ENCODE peak calls at places on chromosome 4, in ten cellular contexts. Y, W, C, X, D, V, H, M, Q and L are unnamed samples.

GRCh38 chr4:152408514-152409327 is 127.2 kb downstream of the FBXW7 start:
- DNase-seq in Y (no peak), W (peak), C (peak), X (no peak), D (peak), V (no peak), H (no peak), M (peak), Q (no peak), L (no peak)

GRCh38 chr4:57077550-57078311 is 32.5 kb downstream of the IGFBP7 start:
- DNase-seq in Y (no peak), W (peak), C (no peak), X (no peak), D (no peak), V (no peak), H (no peak), M (peak), Q (no peak), L (no peak)

GRCh38 chr4:143241892-143242291 is 57.2 kb downstream of the USP38 start:
- DNase-seq in Y (no peak), W (no peak), C (no peak), X (no peak), D (peak), V (no peak), H (no peak), M (no peak), Q (no peak), L (no peak)

GRCh38 chr4:72505314-72505744 is 63.7 kb downstream of the ADAMTS3 start:
- DNase-seq in Y (no peak), W (peak), C (peak), X (no peak), D (peak), V (no peak), H (no peak), M (peak), Q (no peak), L (no peak)

GRCh38 chr4:8579526-8580320 is 469 bp upstream of the GPR78 start:
- DNase-seq in Y (no peak), W (no peak), C (no peak), X (no peak), D (no peak), V (no peak), H (no peak), M (no peak), Q (no peak), L (no peak)

GRCh38 chr4:55920571-55920970 is 28.2 kb upstream of the CEP135 start:
- DNase-seq in Y (no peak), W (peak), C (peak), X (no peak), D (no peak), V (no peak), H (no peak), M (no peak), Q (no peak), L (no peak)

GRCh38 chr4:186347743-186348142 is 81.8 kb downstream of the F11 start:
- DNase-seq in Y (no peak), W (no peak), C (no peak), X (no peak), D (no peak), V (no peak), H (no peak), M (peak), Q (no peak), L (no peak)

GRCh38 chr4:57109530-57109846 is 697 bp downstream of the IGFBP7 start:
- DNase-seq in Y (no peak), W (no peak), C (no peak), X (no peak), D (no peak), V (no peak), H (peak), M (peak), Q (no peak), L (no peak)

GRCh38 chr4:138875886-138876608 is 139.5 kb upstream of the NOCT start:
- DNase-seq in Y (no peak), W (peak), C (peak), X (no peak), D (no peak), V (no peak), H (no peak), M (no peak), Q (no peak), L (no peak)

GRCh38 chr4:78720994-78721677 is 55.0 kb upstream of the BMP2K start:
- DNase-seq in Y (peak), W (no peak), C (no peak), X (no peak), D (peak), V (peak), H (peak), M (no peak), Q (peak), L (no peak)

GRCh38 chr4:99886146-99886545 is 8.1 kb downstream of the LAMTOR3 start:
- DNase-seq in Y (no peak), W (no peak), C (peak), X (no peak), D (no peak), V (no peak), H (no peak), M (no peak), Q (no peak), L (no peak)

GRCh38 chr4:145380123-145380522 is 101.5 kb upstream of the SMAD1 start:
- DNase-seq in Y (no peak), W (no peak), C (no peak), X (no peak), D (no peak), V (no peak), H (no peak), M (no peak), Q (no peak), L (no peak)

DNA sequence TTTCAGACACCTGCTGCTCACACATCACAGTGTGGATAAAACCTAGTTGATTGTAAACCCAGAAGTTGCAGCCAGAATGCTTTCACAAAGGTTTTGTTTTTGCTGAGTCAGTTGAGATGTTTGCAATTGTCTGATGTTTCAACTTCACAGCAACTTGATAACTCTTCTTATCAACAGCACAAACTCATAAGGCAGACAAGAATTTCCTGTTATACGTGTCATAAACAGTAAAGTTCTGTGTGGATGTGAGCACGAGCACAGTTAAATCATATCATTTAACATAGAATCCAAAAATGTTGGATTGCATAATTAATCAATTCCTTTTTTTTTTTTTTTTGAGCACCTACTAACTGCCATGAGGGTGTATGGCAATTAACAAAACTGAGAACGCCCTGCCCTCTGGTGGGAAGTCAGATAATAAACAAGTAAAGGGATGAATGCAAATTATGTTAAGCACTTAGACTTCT is 512.2 kb downstream of the PDHA2 start:
- DNase-seq in Y (no peak), W (no peak), C (no peak), X (no peak), D (peak), V (no peak), H (no peak), M (peak), Q (no peak), L (no peak)
- TF ChIP-seq CTCF in Y (no peak), W (no peak), C (no peak), X (peak), D (peak), V (no peak), H (no peak), M (peak), Q (peak), L (peak)

DNA sequence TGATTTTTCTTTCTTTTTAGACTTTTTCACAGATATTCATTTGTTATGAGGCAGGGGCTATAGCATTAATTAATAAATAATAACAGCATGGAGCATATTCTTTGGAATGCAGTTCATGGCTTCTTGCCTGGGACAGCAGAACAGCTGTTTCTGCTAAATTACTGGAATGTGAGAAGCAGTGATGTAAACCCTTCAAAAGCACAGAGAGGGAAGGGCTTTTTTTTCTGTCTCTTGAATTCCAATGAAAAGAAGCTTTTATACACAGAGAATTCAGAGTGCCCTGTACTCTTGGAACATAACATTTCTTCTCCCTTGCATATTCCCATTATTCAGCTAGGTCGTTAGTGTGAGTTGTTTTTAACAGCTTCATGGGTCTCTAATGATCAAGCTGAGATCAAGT is 28.5 kb upstream of the ANK2 start:
- DNase-seq in Y (no peak), W (peak), C (peak), X (no peak), D (no peak), V (no peak), H (no peak), M (no peak), Q (no peak), L (no peak)
- TF ChIP-seq CTCF in Y (no peak), W (no peak), C (no peak), X (no peak), D (no peak), V (no peak), H (no peak), M (no peak), Q (no peak), L (no peak)

GRCh38 chr4:105432438-105432837 is 41.4 kb downstream of the PPA2 start:
- DNase-seq in Y (no peak), W (no peak), C (no peak), X (no peak), D (no peak), V (no peak), H (no peak), M (no peak), Q (no peak), L (no peak)

GRCh38 chr4:105436414-105436813 is 37.4 kb downstream of the PPA2 start:
- DNase-seq in Y (no peak), W (no peak), C (no peak), X (no peak), D (no peak), V (no peak), H (no peak), M (no peak), Q (no peak), L (no peak)

GRCh38 chr4:105433421-105433820 is 40.4 kb downstream of the PPA2 start:
- DNase-seq in Y (no peak), W (no peak), C (no peak), X (no peak), D (no peak), V (no peak), H (no peak), M (no peak), Q (no peak), L (no peak)

GRCh38 chr4:105440890-105441289 is 33.0 kb downstream of the PPA2 start:
- DNase-seq in Y (no peak), W (no peak), C (no peak), X (no peak), D (no peak), V (no peak), H (no peak), M (no peak), Q (no peak), L (no peak)

DNA sequence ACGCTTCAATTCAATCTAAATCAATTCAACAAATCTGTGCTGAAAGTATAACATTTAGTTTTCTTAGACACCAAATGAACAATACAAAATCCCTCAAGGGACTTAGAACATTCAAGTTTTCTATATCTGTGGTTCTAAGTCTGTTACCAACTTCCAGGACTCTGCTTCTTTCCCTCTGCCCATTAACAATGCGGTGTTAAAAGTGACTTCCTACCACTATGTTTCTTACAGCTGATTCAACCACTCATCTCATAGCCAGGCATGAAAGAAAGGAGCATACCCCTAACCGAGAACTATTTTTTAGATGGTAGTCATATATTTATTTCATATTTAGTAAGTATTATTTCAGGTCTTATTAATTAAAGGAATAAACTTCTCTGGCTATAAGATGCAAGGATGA is 38.9 kb downstream of the PPA2 start:
- DNase-seq in Y (no peak), W (no peak), C (no peak), X (no peak), D (no peak), V (no peak), H (no peak), M (no peak), Q (no peak), L (no peak)
- TF ChIP-seq CTCF in Y (no peak), W (no peak), C (no peak), X (no peak), D (no peak), V (no peak), H (no peak), M (no peak), Q (no peak), L (no peak)

GRCh38 chr4:162560073-162560472 is 396.3 kb upstream of the FSTL5 start:
- DNase-seq in Y (no peak), W (no peak), C (no peak), X (no peak), D (no peak), V (no peak), H (no peak), M (no peak), Q (no peak), L (no peak)
- TF ChIP-seq CTCF in Y (no peak), W (no peak), C (no peak), X (no peak), D (no peak), V (no peak), H (no peak), M (no peak), Q (no peak), L (peak)

DNA sequence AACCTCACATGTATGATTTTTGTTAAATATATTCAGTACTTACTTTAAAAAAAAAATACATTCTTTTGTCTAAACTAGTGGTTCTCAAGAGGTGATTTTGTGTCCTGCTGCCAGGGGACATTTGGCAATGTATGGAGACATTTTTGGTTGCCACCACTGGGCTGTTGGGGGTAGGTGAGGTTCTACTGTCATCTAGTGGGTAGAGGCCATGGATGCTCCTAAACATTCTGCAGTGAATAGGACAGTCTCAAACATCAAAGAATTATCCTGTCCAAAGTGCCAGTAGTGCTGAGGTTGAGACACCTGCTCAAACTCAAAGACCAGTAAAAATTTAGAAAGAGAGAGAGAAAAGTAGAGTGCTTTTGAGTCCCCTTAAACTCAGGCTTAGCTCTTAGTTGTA is 32.9 kb upstream of the PGM2 start:
- DNase-seq in Y (no peak), W (peak), C (peak), X (no peak), D (peak), V (no peak), H (no peak), M (peak), Q (no peak), L (no peak)
- TF ChIP-seq CTCF in Y (peak), W (peak), C (peak), X (peak), D (peak), V (peak), H (peak), M (peak), Q (peak), L (no peak)

DNA sequence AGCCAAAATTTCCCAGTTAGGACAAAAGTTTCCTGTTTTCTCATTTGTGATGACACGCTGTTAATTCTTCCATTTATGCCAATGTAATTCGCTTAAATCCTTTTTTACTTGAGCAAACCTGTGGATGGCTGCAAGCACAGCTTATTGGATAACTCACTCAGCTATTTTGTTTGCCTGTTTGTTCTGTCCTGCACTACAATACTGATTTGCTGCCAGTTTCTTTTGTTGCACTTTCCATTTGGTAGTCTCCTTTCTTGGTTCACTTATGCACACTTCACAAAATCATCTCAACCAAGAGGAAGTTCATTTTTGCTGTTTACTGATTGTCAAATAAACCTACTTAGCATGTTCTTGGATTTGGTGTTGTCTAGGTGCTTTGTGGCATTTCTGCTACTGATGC is 40.3 kb downstream of the MFAP3L start:
- DNase-seq in Y (no peak), W (no peak), C (no peak), X (no peak), D (no peak), V (no peak), H (no peak), M (no peak), Q (no peak), L (no peak)
- TF ChIP-seq CTCF in Y (no peak), W (no peak), C (no peak), X (no peak), D (no peak), V (no peak), H (no peak), M (no peak), Q (no peak), L (no peak)

GRCh38 chr4:6288871-6289270 is 19.2 kb downstream of the WFS1 start:
- DNase-seq in Y (no peak), W (no peak), C (no peak), X (no peak), D (no peak), V (no peak), H (no peak), M (no peak), Q (no peak), L (no peak)

GRCh38 chr4:6288342-6288741 is 18.7 kb downstream of the WFS1 start:
- DNase-seq in Y (no peak), W (no peak), C (no peak), X (no peak), D (no peak), V (no peak), H (no peak), M (no peak), Q (no peak), L (no peak)

GRCh38 chr4:6291784-6292297 is 22.2 kb downstream of the WFS1 start:
- DNase-seq in Y (no peak), W (no peak), C (no peak), X (no peak), D (no peak), V (no peak), H (no peak), M (no peak), Q (no peak), L (no peak)

GRCh38 chr4:6290769-6291547 is 21.3 kb downstream of the WFS1 start:
- DNase-seq in Y (no peak), W (no peak), C (no peak), X (no peak), D (no peak), V (no peak), H (no peak), M (peak), Q (no peak), L (no peak)

GRCh38 chr4:6290256-6290655 is 20.6 kb downstream of the WFS1 start:
- DNase-seq in Y (no peak), W (no peak), C (no peak), X (no peak), D (no peak), V (no peak), H (no peak), M (no peak), Q (no peak), L (no peak)
- TF ChIP-seq CTCF in Y (no peak), W (no peak), C (no peak), X (no peak), D (no peak), V (no peak), H (no peak), M (no peak), Q (no peak), L (no peak)